ENCODE peak calls at places on chromosomes 6 and 20, in five cellular contexts. H, V, Z, N and W are unnamed samples.

GRCh38 chr6:152292595-152292994 is 344.6 kb downstream of the SYNE1 start:
- DNase-seq in N (no peak), Z (no peak), H (no peak), V (no peak), W (no peak)

GRCh38 chr20:24991897-24992419 is 593 bp downstream of the APMAP start:
- DNase-seq in Z (peak; percentile 30), V (peak; percentile 36), N (peak; percentile 18), H (no peak), W (peak; percentile 19)

GRCh38 chr20:34579936-34580587 is 21.5 kb downstream of the MAP1LC3A start:
- DNase-seq in V (no peak), N (no peak), H (no peak), Z (no peak), W (no peak)

GRCh38 chr6:90222724-90223198 is 73.9 kb downstream of the BACH2 start:
- DNase-seq in N (no peak), Z (no peak), V (no peak), H (no peak), W (no peak)

GRCh38 chr20:15628954-15629353 is 944.3 kb downstream of the KIF16B start:
- DNase-seq in N (no peak), Z (no peak), H (no peak), V (no peak), W (no peak)

GRCh38 chr20:41171736-41172295 is 34.5 kb downstream of the PLCG1 start:
- DNase-seq in V (no peak), H (no peak), N (no peak), Z (peak; percentile 14), W (no peak)

GRCh38 chr6:89508755-89509563 is 76.0 kb downstream of the ANKRD6 start:
- DNase-seq in Z (no peak), V (no peak), N (no peak), H (no peak), W (no peak)

GRCh38 chr6:110404602-110405001 is 10.8 kb downstream of the DDO start:
- DNase-seq in N (no peak), Z (no peak), H (no peak), V (no peak), W (no peak)

GRCh38 chr6:24858154-24858801 is 59.6 kb upstream of the ARMH2 start:
- DNase-seq in H (no peak), V (no peak), Z (no peak), N (no peak), W (no peak)

GRCh38 chr20:45311589-45312211 is 3.6 kb upstream of the MATN4 start:
- DNase-seq in Z (peak; percentile 28), V (peak; percentile 46), N (peak; percentile 81), H (peak; percentile 40), W (peak; percentile 31)

GRCh38 chr6:74015427-74015826 is 319.4 kb downstream of the CD109 start:
- DNase-seq in H (no peak), Z (no peak), N (no peak), V (no peak), W (no peak)

GRCh38 chr20:30484009-30484748 is 773.3 kb upstream of the DEFB115 start:
- DNase-seq in V (no peak), H (no peak), N (no peak), Z (no peak), W (no peak)

GRCh38 chr20:40331699-40332098 is 357.3 kb downstream of the MAFB start:
- DNase-seq in H (no peak), V (no peak), N (no peak), Z (peak; percentile 49), W (no peak)

GRCh38 chr6:141421378-141421777 is 711.3 kb upstream of the GJE1 start:
- DNase-seq in V (no peak), N (no peak), Z (no peak), H (no peak), W (no peak)

GRCh38 chr6:57307850-57308249 is 9.6 kb upstream of the PRIM2 start:
- DNase-seq in H (no peak), V (no peak), N (no peak), Z (no peak), W (no peak)

GRCh38 chr6:130995783-130996447 is 67.1 kb downstream of the EPB41L2 start:
- DNase-seq in Z (no peak), V (no peak), H (no peak), N (no peak), W (no peak)

GRCh38 chr6:41647061-41647511 is 8.8 kb downstream of the MDFI start:
- DNase-seq in H (no peak), V (no peak), Z (no peak), N (no peak), W (no peak)

GRCh38 chr6:138416201-138416600 is 12.2 kb downstream of the HEBP2 start:
- DNase-seq in N (no peak), Z (no peak), V (no peak), H (no peak), W (no peak)

GRCh38 chr20:43028470-43028869 is 161.2 kb downstream of the PTPRT start:
- DNase-seq in H (no peak), V (no peak), Z (no peak), N (no peak), W (no peak)

GRCh38 chr20:37382539-37383120 is 36.7 kb downstream of the SRC start:
- DNase-seq in Z (no peak), N (no peak), H (no peak), V (peak; percentile 16), W (no peak)

GRCh38 chr20:2820084-2820895 is 4.1 kb downstream of the TMEM239 start:
- DNase-seq in V (no peak), N (peak; percentile 55), H (no peak), Z (peak; percentile 71), W (peak; percentile 80)

GRCh38 chr6:147820520-147820919 is 312.0 kb downstream of the SAMD5 start:
- DNase-seq in V (no peak), H (no peak), N (no peak), Z (no peak), W (no peak)

GRCh38 chr6:6986373-6986772 is 121.4 kb upstream of the RREB1 start:
- DNase-seq in V (no peak), Z (no peak), N (no peak), H (no peak), W (no peak)

GRCh38 chr20:61950631-61951010 is 115.1 kb downstream of the TAF4 start:
- DNase-seq in V (no peak), Z (no peak), H (no peak), N (no peak), W (no peak)

GRCh38 chr6:17863971-17864754 is 123.3 kb downstream of the KIF13A start:
- DNase-seq in H (peak; percentile 27), Z (no peak), N (no peak), V (peak; percentile 34), W (no peak)

GRCh38 chr6:170273191-170273590 is 17.7 kb downstream of the DLL1 start:
- DNase-seq in Z (no peak), N (no peak), V (no peak), H (no peak), W (no peak)

GRCh38 chr6:170273681-170274080 is 17.2 kb downstream of the DLL1 start:
- DNase-seq in H (no peak), N (no peak), V (no peak), Z (no peak), W (no peak)

GRCh38 chr6:170270984-170271593 is 19.8 kb downstream of the DLL1 start:
- DNase-seq in V (no peak), H (no peak), N (no peak), Z (no peak), W (no peak)

GRCh38 chr6:170271771-170272314 is 19.0 kb downstream of the DLL1 start:
- DNase-seq in V (no peak), H (no peak), N (no peak), Z (no peak), W (no peak)

GRCh38 chr6:170272341-170273065 is 18.4 kb downstream of the DLL1 start:
- DNase-seq in N (no peak), V (no peak), Z (no peak), H (no peak), W (no peak)
- H3K27ac ChIP-seq in N (no peak overlapping the region), V (no peak overlapping the region), Z (no peak overlapping the region), H (no peak overlapping the region), W (no peak overlapping the region)

DNA sequence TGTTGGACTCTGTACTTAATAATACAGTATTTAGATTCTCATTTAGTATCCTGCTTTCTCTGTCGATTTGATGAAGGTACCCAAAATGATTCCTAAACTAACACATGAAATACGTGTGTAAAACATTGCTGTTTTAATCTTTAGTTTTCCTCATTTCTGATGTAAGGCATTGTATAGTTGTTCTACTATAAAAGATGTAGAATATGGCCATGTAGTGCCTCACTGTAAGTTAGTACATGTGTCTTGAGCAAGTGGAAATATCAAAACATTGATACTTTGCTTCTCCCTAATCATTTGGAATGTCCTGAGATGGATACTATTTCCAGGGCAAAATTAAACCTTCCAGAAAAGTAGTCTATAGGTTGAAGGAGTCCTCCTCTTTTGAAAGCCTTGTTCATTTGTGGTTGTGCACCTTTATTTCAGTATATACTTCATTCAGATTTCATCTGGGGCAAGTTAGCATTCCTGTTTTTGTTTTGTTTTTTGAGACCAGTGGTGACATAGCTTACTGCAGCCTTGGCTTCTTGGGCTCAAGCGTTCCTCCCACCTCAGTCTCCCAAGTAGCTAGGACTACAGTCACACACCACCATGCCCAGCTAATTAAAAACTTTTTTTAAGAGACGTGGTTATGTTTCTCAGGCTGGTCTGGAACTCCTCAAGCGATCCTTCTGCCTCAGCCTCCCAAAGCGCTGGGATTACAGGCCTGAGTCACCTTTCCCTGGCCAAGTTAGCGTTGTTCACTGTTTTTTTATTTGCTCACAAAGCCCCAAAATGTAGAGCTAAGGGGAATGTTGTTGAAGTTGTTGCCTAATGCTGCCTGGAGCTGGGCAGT is 11.6 kb downstream of the SRSF3 start:
- DNase-seq in Z (no peak), H (no peak), N (no peak), V (no peak), W (no peak)
- TF ChIP-seq CTCF in Z (no peak), H (peak; percentile 18), N (no peak), V (no peak), W (no peak)

GRCh38 chr20:59825563-59825920 is 107.9 kb downstream of the SYCP2 start:
- DNase-seq in Z (no peak), H (no peak), V (no peak), N (no peak), W (no peak)
- H3K9me3 ChIP-seq in Z (no peaks in the 10 kb centered on the region), H (no peaks in the 10 kb centered on the region), V (no peaks in the 10 kb centered on the region), N (no peaks in the 10 kb centered on the region), W (no peaks in the 10 kb centered on the region)

DNA sequence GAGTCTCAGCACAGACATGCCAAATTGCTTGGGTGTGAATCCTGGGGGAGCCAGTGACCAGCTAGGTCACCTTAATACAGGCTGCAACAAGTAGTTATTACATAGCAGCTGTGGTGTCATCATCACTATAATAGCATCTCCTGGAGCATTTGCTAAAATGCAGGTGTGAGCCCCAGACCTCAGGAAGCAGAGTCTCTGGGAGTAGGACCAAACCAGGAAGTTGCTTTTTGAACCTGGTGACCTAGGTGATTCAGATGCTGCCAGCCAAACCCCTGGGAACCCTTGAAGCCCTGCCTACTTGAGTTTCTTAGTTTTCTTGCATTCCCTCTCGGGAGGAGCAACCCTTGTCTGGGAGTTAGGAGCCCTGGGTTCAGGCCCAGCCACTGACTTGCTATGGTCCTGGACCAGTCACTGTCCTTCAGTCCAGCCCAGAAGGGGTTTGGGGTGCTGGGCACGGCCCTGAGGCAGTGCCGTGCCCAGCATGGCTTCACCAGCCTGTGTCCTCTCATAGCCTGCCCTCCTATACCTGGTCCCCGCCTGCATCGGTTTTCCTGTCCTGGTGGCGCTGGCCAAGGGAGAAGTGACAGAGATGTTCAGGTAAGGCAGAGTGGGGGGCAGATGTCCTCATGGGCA is 39.3 kb upstream of the ID1 start:
- DNase-seq in H (no peak), N (no peak), Z (no peak), V (no peak), W (no peak)
- H3K27ac ChIP-seq in H (no peak overlapping the region), N (no peak overlapping the region), Z (no peak overlapping the region), V (no peak overlapping the region), W (no peak overlapping the region)